ENCODE peak calls at places on chromosomes 16 and 17, in five cellular contexts. L is body of pancreas, Q is RWPE2, T is ascending aorta, G is transverse colon. J is an unnamed sample.
A peak's percentile ranks its signal among the peaks of the same experiment; 100 is the strongest.

GRCh38 chr17:67054011-67054591 is 9.7 kb downstream of the CACNG1 start:
- DNase-seq in G (no peak), L (no peak), T (peak; percentile 24), Q (peak; percentile 52), J (no peak)

GRCh38 chr16:66250686-66251405 is 115.6 kb upstream of the CDH5 start:
- DNase-seq in T (peak; percentile 69), L (peak; percentile 28), G (peak; percentile 48), Q (no peak), J (no peak)

GRCh38 chr16:54015147-54015546 is 271.4 kb downstream of the IRX3 start:
- DNase-seq in T (no peak), G (no peak), L (no peak), Q (no peak), J (no peak)

GRCh38 chr17:52244689-52245088 is 86.2 kb upstream of the CA10 start:
- DNase-seq in T (no peak), L (no peak), G (no peak), Q (no peak), J (no peak)

GRCh38 chr16:85946680-85947510 is 47.9 kb downstream of the IRF8 start:
- DNase-seq in G (no peak), L (no peak), Q (no peak), T (no peak), J (peak; percentile 63)

GRCh38 chr17:42034059-42034458 is 14.2 kb downstream of the NKIRAS2 start:
- DNase-seq in G (no peak), T (no peak), Q (no peak), L (no peak), J (no peak)

GRCh38 chr17:62094175-62094574 is 29.1 kb upstream of the MED13 start:
- DNase-seq in L (no peak), G (no peak), Q (no peak), T (no peak), J (no peak)

GRCh38 chr16:54407596-54407995 is 121.0 kb upstream of the IRX3 start:
- DNase-seq in L (no peak), G (no peak), Q (no peak), T (no peak), J (no peak)

GRCh38 chr17:27751166-27751565 is 49.2 kb downstream of the NOS2 start:
- DNase-seq in G (no peak), Q (no peak), T (peak; percentile 56), L (no peak), J (no peak)

GRCh38 chr17:76451480-76451879 is 1.5 kb downstream of the UBE2O start:
- DNase-seq in G (no peak), L (no peak), Q (no peak), T (no peak), J (no peak)

GRCh38 chr17:76446449-76447231 is 6.3 kb downstream of the UBE2O start:
- DNase-seq in L (peak; percentile 37), Q (peak; percentile 83), G (no peak), T (no peak), J (no peak)

GRCh38 chr17:76452102-76452645 is 778 bp downstream of the UBE2O start:
- DNase-seq in G (peak; percentile 32), Q (no peak), L (no peak), T (no peak), J (no peak)

GRCh38 chr17:76447931-76448652 is 4.9 kb downstream of the UBE2O start:
- DNase-seq in T (no peak), Q (no peak), L (no peak), G (no peak), J (no peak)

GRCh38 chr17:76449126-76449525 is 3.8 kb downstream of the UBE2O start:
- DNase-seq in L (no peak), Q (no peak), T (no peak), G (no peak), J (no peak)
- H3K4me1 ChIP-seq in L (peaks cover 33% of the 10 kb centered on the region), Q (peaks cover 42% of the 10 kb centered on the region), T (peaks cover 12% of the 10 kb centered on the region), G (peaks cover 19% of the 10 kb centered on the region), J (peaks cover 21% of the 10 kb centered on the region)

GRCh38 chr17:77437017-77437416 is 296.2 kb downstream of the SEC14L1 start:
- DNase-seq in G (peak; percentile 42), Q (no peak), L (peak; percentile 63), T (no peak), J (peak; percentile 50)

GRCh38 chr17:77434136-77435114 is 293.7 kb downstream of the SEC14L1 start:
- DNase-seq in Q (no peak), L (no peak), T (no peak), G (no peak), J (no peak)

GRCh38 chr17:77436058-77436442 is 295.3 kb downstream of the SEC14L1 start:
- DNase-seq in L (no peak), G (no peak), T (no peak), Q (no peak), J (no peak)

GRCh38 chr17:77436481-77436880 is 295.7 kb downstream of the SEC14L1 start:
- DNase-seq in L (no peak), Q (no peak), G (no peak), T (no peak), J (no peak)

DNA sequence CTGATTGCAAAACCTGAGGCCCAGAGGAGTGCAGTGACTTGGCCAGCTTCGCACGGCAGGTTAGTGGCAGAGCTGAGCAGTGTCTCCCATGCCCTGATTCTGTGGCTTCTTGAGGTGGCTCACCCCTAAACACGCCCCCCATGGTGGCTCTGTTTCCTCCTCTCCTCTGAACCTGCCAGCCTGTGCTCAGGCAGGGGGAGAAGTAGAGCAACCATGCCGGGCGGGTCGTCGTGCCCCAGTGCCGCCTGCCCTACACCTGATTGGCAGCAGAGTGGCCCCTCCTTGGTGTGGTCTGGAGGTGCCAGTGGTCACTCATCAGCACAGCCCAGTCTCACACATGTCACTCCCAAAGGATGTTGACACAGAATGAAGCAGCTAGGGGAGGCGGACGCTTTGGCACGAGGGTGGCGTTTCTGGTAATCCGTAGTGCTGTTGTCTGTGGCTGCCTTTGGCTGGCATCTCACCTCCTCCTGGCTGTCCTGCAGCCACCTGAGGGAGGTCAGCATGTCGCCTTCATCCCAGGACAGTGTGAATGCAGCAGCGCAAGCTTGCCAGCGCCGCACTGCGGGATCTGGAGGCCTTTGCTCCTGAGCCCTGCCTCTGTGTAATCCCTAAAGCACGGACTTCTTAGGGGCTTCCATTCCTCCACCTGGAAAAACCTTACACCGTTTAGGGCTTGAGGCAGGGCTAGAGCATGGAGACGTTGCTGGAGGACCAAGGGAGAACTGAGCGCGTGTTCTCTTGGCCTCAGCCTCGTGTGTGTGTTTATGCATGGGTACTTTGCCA is 294.7 kb downstream of the SEC14L1 start:
- DNase-seq in Q (no peak), G (no peak), L (no peak), T (no peak), J (no peak)
- H3K4me1 ChIP-seq in Q (peaks cover 2% of the 10 kb centered on the region), G (peaks cover 66% of the 10 kb centered on the region), L (peaks cover 33% of the 10 kb centered on the region), T (peaks cover 44% of the 10 kb centered on the region), J (peaks cover 12% of the 10 kb centered on the region)

GRCh38 chr17:56581635-56582605 is 11.6 kb upstream of the NOG start:
- DNase-seq in T (no peak), G (no peak), L (no peak), Q (no peak), J (no peak)

GRCh38 chr17:56587298-56587697 is 6.2 kb upstream of the NOG start:
- DNase-seq in T (no peak), G (no peak), L (no peak), Q (no peak), J (no peak)

GRCh38 chr17:56577810-56578209 is 15.7 kb upstream of the NOG start:
- DNase-seq in T (no peak), Q (no peak), G (no peak), L (no peak), J (no peak)

DNA sequence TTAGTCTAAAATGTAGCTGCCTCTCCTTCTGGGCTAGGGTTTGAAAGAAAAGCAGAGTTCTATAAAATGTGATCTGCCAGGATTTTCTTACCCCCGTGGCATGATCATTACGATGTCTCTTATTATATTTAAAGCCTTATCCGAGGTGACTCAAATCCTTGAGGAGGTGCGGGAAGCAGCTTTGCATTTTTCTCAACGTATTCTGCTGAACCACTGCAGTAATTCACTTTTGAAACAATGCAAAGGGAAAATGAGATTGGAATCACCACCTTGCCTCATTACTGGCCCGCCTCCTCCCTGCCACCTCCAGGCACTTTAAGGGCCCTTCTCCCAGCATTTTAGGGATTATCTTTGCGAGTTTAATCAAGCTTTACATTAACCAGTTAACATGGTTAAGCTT is 9.7 kb upstream of the NOG start:
- DNase-seq in Q (no peak), L (no peak), G (no peak), T (no peak), J (no peak)
- H3K4me1 ChIP-seq in Q (no peaks in the 10 kb centered on the region), L (no peaks in the 10 kb centered on the region), G (no peaks in the 10 kb centered on the region), T (no peaks in the 10 kb centered on the region), J (no peaks in the 10 kb centered on the region)

GRCh38 chr17:40352044-40352778 is 12.3 kb downstream of the GJD3 start:
- DNase-seq in Q (no peak), G (no peak), T (no peak), L (no peak), J (no peak)

GRCh38 chr17:40348562-40349476 is 15.7 kb downstream of the GJD3 start:
- DNase-seq in T (peak; percentile 82), G (peak; percentile 57), Q (no peak), L (peak; percentile 83), J (peak; percentile 92)

GRCh38 chr17:40349477-40350409 is 14.8 kb downstream of the GJD3 start:
- DNase-seq in Q (peak; percentile 91), L (no peak), T (no peak), G (no peak), J (peak; percentile 37)

GRCh38 chr17:40351185-40352043 is 13.1 kb downstream of the GJD3 start:
- DNase-seq in Q (no peak), L (no peak), T (no peak), G (no peak), J (peak; percentile 71)

GRCh38 chr17:40350410-40351184 is 13.9 kb downstream of the GJD3 start:
- DNase-seq in L (no peak), G (no peak), T (no peak), Q (no peak), J (no peak)
- H3K4me1 ChIP-seq in L (peaks cover 43% of the 10 kb centered on the region), G (peaks cover 43% of the 10 kb centered on the region), T (peaks cover 45% of the 10 kb centered on the region), Q (peaks cover 46% of the 10 kb centered on the region), J (peaks cover 99% of the 10 kb centered on the region)

DNA sequence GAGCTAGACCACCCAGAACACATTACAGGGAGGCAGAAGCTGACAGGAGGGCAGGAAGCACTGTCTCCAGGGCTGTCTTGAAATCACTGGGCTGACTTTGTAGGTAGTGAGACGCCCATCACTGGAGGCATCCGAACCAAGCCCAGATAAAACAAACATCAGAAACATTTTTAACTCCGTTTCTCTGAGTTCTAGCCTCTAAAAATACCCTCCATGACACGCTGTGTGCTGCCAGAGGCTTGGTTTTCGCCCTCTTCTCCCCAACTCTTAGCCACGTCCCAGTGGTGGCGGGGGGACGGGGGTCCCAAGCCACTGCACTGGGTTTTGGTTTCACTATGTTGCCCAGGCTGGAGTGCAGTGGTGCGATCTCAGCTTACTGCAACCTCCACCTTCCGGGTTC is 1.2 kb downstream of the CEP295NL start:
- DNase-seq in T (no peak), G (no peak), Q (no peak), L (no peak), J (no peak)
- H3K4me1 ChIP-seq in T (peaks cover 30% of the 10 kb centered on the region), G (peaks cover 16% of the 10 kb centered on the region), Q (peaks cover 7% of the 10 kb centered on the region), L (peaks cover 22% of the 10 kb centered on the region), J (no peaks in the 10 kb centered on the region)

DNA sequence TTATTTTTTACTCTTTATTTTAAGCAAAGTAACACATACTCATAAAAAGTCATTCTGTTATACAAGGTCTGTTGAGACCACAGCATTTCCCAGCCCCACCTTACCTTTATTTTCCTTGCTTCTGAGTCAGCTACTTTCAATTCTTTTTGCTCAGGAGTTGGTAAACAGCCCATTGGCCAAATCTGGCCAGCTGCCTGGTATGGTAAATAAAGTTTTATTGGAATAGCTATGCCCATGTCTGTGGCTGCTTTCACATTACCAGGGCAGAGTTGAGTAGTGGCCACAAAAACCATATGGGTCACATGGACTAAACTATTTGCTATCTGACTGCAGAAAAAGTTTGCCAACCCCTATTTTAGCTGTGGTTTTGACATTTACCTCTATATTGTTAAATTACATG is 3.4 kb upstream of the NSRP1 start:
- DNase-seq in T (no peak), L (no peak), Q (no peak), G (peak; percentile 79), J (peak; percentile 35)
- H3K4me1 ChIP-seq in T (peaks cover 3% of the 10 kb centered on the region), L (peaks cover 7% of the 10 kb centered on the region), Q (peaks cover 10% of the 10 kb centered on the region), G (peaks cover 9% of the 10 kb centered on the region), J (peaks cover 17% of the 10 kb centered on the region)

GRCh38 chr16:48050871-48051270 is 104.9 kb downstream of the ABCC12 start:
- DNase-seq in G (no peak), T (no peak), Q (no peak), L (no peak), J (no peak)
- H3K4me1 ChIP-seq in G (no peaks in the 10 kb centered on the region), T (no peaks in the 10 kb centered on the region), Q (no peaks in the 10 kb centered on the region), L (peaks cover 6% of the 10 kb centered on the region), J (no peaks in the 10 kb centered on the region)